ENCODE peak calls at places on chromosome 5, in eight cellular contexts. S is A549, F is SK-N-SH, O is K562, T is GM23338, P is GM12878, M is HepG2, U is HCT116. N is an unnamed sample.

GRCh38 chr5:1515921-1516571 is 7.7 kb downstream of the LPCAT1 start:
- DNase-seq in S (peak; percentile 93), F (no peak), O (no peak), T (no peak), P (no peak), M (peak; percentile 67), U (peak; percentile 92), N (peak; percentile 99)

GRCh38 chr5:150636391-150637244 is 3.8 kb upstream of the SYNPO start:
- DNase-seq in S (no peak), F (peak; percentile 84), O (no peak), T (no peak), P (no peak), M (no peak), U (no peak), N (no peak)

GRCh38 chr5:172425402-172425801 is 28.9 kb downstream of the SH3PXD2B start:
- DNase-seq in S (no peak), F (no peak), O (no peak), T (no peak), P (no peak), M (no peak), U (no peak), N (no peak)

GRCh38 chr5:140108093-140109049 is 5.5 kb upstream of the PURA start:
- DNase-seq in S (peak; percentile 44), F (peak; percentile 58), O (peak; percentile 54), T (peak; percentile 61), P (no peak), M (no peak), U (no peak), N (no peak)

GRCh38 chr5:16600397-16600796 is 16.4 kb downstream of the RETREG1 start:
- DNase-seq in S (no peak), F (peak; percentile 75), O (no peak), T (no peak), P (no peak), M (no peak), U (no peak), N (no peak)

GRCh38 chr5:153618857-153619256 is 128.4 kb downstream of the GRIA1 start:
- DNase-seq in S (no peak), F (no peak), O (no peak), T (no peak), P (no peak), M (no peak), U (no peak), N (no peak)

GRCh38 chr5:150400020-150400326 is 12.7 kb downstream of the CD74 start:
- DNase-seq in S (no peak), F (no peak), O (no peak), T (no peak), P (no peak), M (no peak), U (no peak), N (no peak)

GRCh38 chr5:89147026-89147425 is 264.0 kb upstream of the MEF2C start:
- DNase-seq in S (no peak), F (no peak), O (no peak), T (no peak), P (no peak), M (no peak), U (no peak), N (no peak)

GRCh38 chr5:169805527-169805934 is 168.5 kb downstream of the DOCK2 start:
- DNase-seq in S (no peak), F (no peak), O (peak; percentile 20), T (no peak), P (peak; percentile 94), M (no peak), U (no peak), N (no peak)

GRCh38 chr5:108747111-108748009 is at the start of gene FER:
- DNase-seq in S (peak; percentile 48), F (no peak), O (peak; percentile 70), T (no peak), P (peak; percentile 58), M (peak; percentile 12), U (peak; percentile 75), N (no peak)

GRCh38 chr5:4909086-4909485 is 231.0 kb upstream of the ADAMTS16 start:
- DNase-seq in S (no peak), F (no peak), O (no peak), T (no peak), P (no peak), M (no peak), U (no peak), N (no peak)

GRCh38 chr5:4911646-4912403 is 228.3 kb upstream of the ADAMTS16 start:
- DNase-seq in S (no peak), F (peak; percentile 70), O (no peak), T (no peak), P (no peak), M (no peak), U (no peak), N (no peak)

GRCh38 chr5:4906821-4907220 is 233.3 kb upstream of the ADAMTS16 start:
- DNase-seq in S (no peak), F (no peak), O (no peak), T (no peak), P (no peak), M (no peak), U (no peak), N (no peak)

GRCh38 chr5:4905674-4906528 is 234.2 kb upstream of the ADAMTS16 start:
- DNase-seq in S (no peak), F (peak; percentile 21), O (peak; percentile 16), T (peak; percentile 71), P (no peak), M (peak; percentile 2), U (no peak), N (no peak)

DNA sequence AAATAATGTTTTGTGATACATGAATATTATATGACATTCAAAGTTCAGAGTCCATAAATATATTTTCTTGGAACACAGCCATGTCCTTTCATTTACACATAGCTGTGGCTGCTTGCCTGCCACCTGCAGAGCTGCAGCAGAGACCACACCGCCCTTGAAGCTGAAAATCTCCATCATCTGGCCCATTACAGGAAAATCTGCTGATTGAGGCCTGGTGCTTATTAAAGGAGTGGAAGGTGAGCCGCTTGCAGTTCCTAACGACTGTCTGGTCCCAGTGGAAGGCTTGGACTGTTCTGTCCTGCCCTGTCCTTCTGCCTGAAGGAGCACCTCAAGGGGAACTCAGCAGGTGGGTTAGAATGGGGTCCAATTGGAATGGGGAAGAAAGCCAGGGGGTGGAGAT is 232.5 kb upstream of the ADAMTS16 start:
- DNase-seq in S (no peak), F (no peak), O (no peak), T (no peak), P (no peak), M (no peak), U (no peak), N (no peak)
- TF ChIP-seq REST in S (no peak), F (no peak), O (no peak), T (no peak), P (no peak), M (no peak), U (no peak), N (no peak)

DNA sequence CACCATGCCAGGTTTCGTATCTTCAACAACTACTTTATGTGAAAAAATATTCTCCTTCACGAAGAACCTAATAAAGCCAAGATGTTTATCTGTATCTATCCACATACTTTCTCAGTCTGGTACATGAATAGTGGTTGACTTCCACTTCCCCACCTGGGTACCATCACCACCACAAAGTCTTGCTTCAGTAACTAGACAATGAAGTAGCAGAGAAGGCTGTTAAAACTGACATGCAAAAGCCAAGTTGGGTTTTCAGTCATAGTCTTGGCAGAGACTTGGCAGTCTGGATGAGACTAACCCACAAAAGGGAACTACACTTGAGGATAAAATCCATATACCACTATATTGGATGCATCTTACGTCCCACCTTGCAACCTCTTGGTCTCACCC is 5.0 kb downstream of the P4HA2 start:
- DNase-seq in S (no peak), F (no peak), O (no peak), T (no peak), P (peak; percentile 38), M (no peak), U (no peak), N (no peak)
- H3K27ac ChIP-seq in S (no peak overlapping the region), F (no peak overlapping the region), O (no peak overlapping the region), T (no peak overlapping the region), P (no peak overlapping the region), M (no peak overlapping the region), U (no peak overlapping the region), N (no peak overlapping the region)

GRCh38 chr5:124743534-124744169 is 2.8 kb downstream of the ZNF608 start:
- DNase-seq in S (no peak), F (no peak), O (no peak), T (no peak), P (no peak), M (no peak), U (no peak), N (no peak)

GRCh38 chr5:124740991-124741583 is 5.4 kb downstream of the ZNF608 start:
- DNase-seq in S (no peak), F (no peak), O (no peak), T (no peak), P (no peak), M (no peak), U (no peak), N (no peak)

GRCh38 chr5:124742521-124742920 is 3.9 kb downstream of the ZNF608 start:
- DNase-seq in S (no peak), F (no peak), O (no peak), T (no peak), P (no peak), M (no peak), U (no peak), N (no peak)

GRCh38 chr5:124742983-124743533 is 3.4 kb downstream of the ZNF608 start:
- DNase-seq in S (no peak), F (no peak), O (no peak), T (no peak), P (no peak), M (peak; percentile 24), U (peak; percentile 81), N (no peak)

DNA sequence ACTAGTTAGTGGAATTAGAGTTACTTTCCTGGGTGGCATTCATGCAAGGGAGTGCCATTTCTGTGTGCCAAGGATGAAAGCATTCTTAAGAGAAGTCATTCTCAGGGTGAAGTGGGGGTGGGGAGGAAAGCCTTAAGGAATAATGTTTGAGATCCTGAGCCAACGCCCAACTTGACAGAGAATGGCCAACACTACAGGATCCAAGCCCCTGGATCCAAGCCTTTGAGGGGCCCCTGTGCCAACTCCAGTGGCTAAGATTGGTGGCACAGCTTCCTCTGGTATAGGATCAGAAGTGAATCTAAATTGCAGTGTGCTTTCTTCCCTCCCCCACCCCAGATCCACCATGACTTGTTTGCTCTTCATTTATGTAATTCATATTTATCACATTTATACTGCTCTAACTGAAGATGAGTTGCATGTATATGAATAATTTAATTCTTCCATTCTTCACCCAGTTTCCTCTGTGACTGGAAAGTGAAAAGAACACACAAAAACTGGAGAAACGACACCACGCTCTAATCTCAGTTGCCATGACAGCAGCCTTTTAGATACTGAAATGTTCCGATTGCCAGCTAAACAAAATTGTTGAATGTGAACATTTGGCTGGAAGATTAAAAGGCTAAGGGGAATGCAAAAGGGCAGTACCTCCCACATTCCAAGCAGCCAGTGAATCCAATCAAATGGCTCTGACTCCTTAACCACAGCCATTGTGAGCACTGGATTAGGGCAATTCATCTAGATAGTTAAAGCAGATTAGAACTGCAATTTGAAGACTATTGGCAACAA is 4.5 kb downstream of the ZNF608 start:
- DNase-seq in S (no peak), F (no peak), O (no peak), T (peak; percentile 54), P (no peak), M (no peak), U (peak; percentile 75), N (no peak)
- H3K4me1 ChIP-seq in S (peaks cover 32% of the 10 kb centered on the region), F (peaks cover 55% of the 10 kb centered on the region), O (no peaks in the 10 kb centered on the region), T (peaks cover 77% of the 10 kb centered on the region), P (peaks cover 3% of the 10 kb centered on the region), M (peaks cover 50% of the 10 kb centered on the region), U (peaks cover 65% of the 10 kb centered on the region), N (peaks cover 51% of the 10 kb centered on the region)

DNA sequence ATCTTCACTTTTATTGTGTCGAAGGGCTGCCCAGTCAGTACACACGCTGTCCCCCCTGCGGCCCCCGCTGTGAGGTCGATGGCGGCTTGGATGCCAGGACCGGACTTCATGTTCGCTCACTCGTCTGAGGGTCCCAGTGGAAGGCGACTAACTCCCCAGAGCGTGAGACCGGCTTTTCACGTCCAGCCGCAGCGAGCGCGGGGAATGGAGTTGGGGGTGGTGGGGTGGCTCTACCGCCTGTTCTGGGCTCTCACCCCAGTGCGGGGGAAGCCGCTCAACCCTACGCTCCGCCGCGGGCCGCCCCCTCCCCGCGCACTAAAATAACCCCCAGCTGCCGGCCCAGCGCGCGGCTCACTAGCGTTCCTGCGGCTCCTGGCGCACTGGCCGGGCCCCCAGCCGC is at the start of gene SLC25A2:
- DNase-seq in S (no peak), F (no peak), O (no peak), T (no peak), P (no peak), M (no peak), U (no peak), N (no peak)
- TF ChIP-seq REST in S (no peak), F (no peak), O (no peak), T (no peak), P (no peak), M (no peak), U (no peak), N (no peak)